ENCODE peak calls at places on chromosomes 7 and 10, in nine cellular contexts. One of them, this sample, is unnamed.

GRCh38 chr10:112793197-112793921 is 156.7 kb upstream of the TCF7L2 start:
- DNase-seq in body of pancreas: no peak
- DNase-seq in AG04450: no peak
- DNase-seq in uterus: no peak
- DNase-seq in heart left ventricle: no peak
- DNase-seq in cardiac muscle cell: no peak
- DNase-seq in left lung: no peak
- DNase-seq in mammary epithelial cell: no peak
- DNase-seq in pancreas: no peak
- DNase-seq in this sample: peak

GRCh38 chr7:140121321-140121720 is 55.5 kb downstream of the KDM7A start:
- DNase-seq in AG04450: no peak
- DNase-seq in mammary epithelial cell: no peak
- DNase-seq in left lung: no peak
- DNase-seq in heart left ventricle: no peak
- DNase-seq in uterus: no peak
- DNase-seq in pancreas: no peak
- DNase-seq in cardiac muscle cell: peak
- DNase-seq in body of pancreas: no peak
- DNase-seq in this sample: no peak

GRCh38 chr10:32347363-32347735 is 391 bp upstream of the EPC1 start:
- DNase-seq in pancreas: no peak
- DNase-seq in heart left ventricle: no peak
- DNase-seq in body of pancreas: no peak
- DNase-seq in mammary epithelial cell: no peak
- DNase-seq in uterus: no peak
- DNase-seq in cardiac muscle cell: no peak
- DNase-seq in left lung: no peak
- DNase-seq in AG04450: no peak
- DNase-seq in this sample: no peak

GRCh38 chr10:77421576-77421975 is 216.0 kb downstream of the KCNMA1 start:
- DNase-seq in body of pancreas: no peak
- DNase-seq in pancreas: no peak
- DNase-seq in mammary epithelial cell: no peak
- DNase-seq in heart left ventricle: no peak
- DNase-seq in uterus: no peak
- DNase-seq in cardiac muscle cell: no peak
- DNase-seq in AG04450: no peak
- DNase-seq in left lung: no peak
- DNase-seq in this sample: no peak

GRCh38 chr10:4498763-4499251 is 327.2 kb upstream of the AKR1E2 start:
- DNase-seq in uterus: no peak
- DNase-seq in pancreas: no peak
- DNase-seq in heart left ventricle: no peak
- DNase-seq in body of pancreas: no peak
- DNase-seq in mammary epithelial cell: peak
- DNase-seq in AG04450: peak
- DNase-seq in cardiac muscle cell: peak
- DNase-seq in left lung: no peak
- DNase-seq in this sample: no peak

GRCh38 chr7:40299097-40299496 is 164.3 kb downstream of the SUGCT start:
- DNase-seq in mammary epithelial cell: peak
- DNase-seq in uterus: no peak
- DNase-seq in pancreas: no peak
- DNase-seq in heart left ventricle: no peak
- DNase-seq in body of pancreas: no peak
- DNase-seq in AG04450: no peak
- DNase-seq in left lung: no peak
- DNase-seq in cardiac muscle cell: peak
- DNase-seq in this sample: no peak

GRCh38 chr10:23204773-23205172 is 12.7 kb downstream of the PTF1A start:
- DNase-seq in pancreas: no peak
- DNase-seq in heart left ventricle: no peak
- DNase-seq in left lung: no peak
- DNase-seq in cardiac muscle cell: no peak
- DNase-seq in AG04450: no peak
- DNase-seq in mammary epithelial cell: no peak
- DNase-seq in body of pancreas: peak
- DNase-seq in uterus: no peak
- DNase-seq in this sample: no peak

GRCh38 chr7:996089-996872 is 13.3 kb downstream of the CYP2W1 start:
- DNase-seq in left lung: no peak
- DNase-seq in AG04450: no peak
- DNase-seq in heart left ventricle: no peak
- DNase-seq in mammary epithelial cell: no peak
- DNase-seq in cardiac muscle cell: no peak
- DNase-seq in body of pancreas: no peak
- DNase-seq in uterus: no peak
- DNase-seq in pancreas: no peak
- DNase-seq in this sample: no peak

GRCh38 chr10:131076341-131076740 is 235.2 kb downstream of the TCERG1L start:
- DNase-seq in uterus: no peak
- DNase-seq in mammary epithelial cell: no peak
- DNase-seq in AG04450: no peak
- DNase-seq in left lung: no peak
- DNase-seq in body of pancreas: no peak
- DNase-seq in pancreas: no peak
- DNase-seq in heart left ventricle: no peak
- DNase-seq in cardiac muscle cell: no peak
- DNase-seq in this sample: no peak

GRCh38 chr10:5919568-5919967 is 29.5 kb downstream of the FBH1 start:
- DNase-seq in left lung: no peak
- DNase-seq in cardiac muscle cell: no peak
- DNase-seq in AG04450: no peak
- DNase-seq in heart left ventricle: no peak
- DNase-seq in pancreas: no peak
- DNase-seq in uterus: no peak
- DNase-seq in mammary epithelial cell: no peak
- DNase-seq in body of pancreas: no peak
- DNase-seq in this sample: no peak

GRCh38 chr10:2761311-2761710 is 306.0 kb upstream of the PFKP start:
- DNase-seq in uterus: peak
- DNase-seq in body of pancreas: no peak
- DNase-seq in heart left ventricle: no peak
- DNase-seq in pancreas: no peak
- DNase-seq in cardiac muscle cell: no peak
- DNase-seq in mammary epithelial cell: no peak
- DNase-seq in AG04450: no peak
- DNase-seq in left lung: no peak
- DNase-seq in this sample: no peak

GRCh38 chr7:8284606-8285005 is 22.6 kb upstream of the ICA1 start:
- DNase-seq in AG04450: no peak
- DNase-seq in pancreas: peak
- DNase-seq in left lung: no peak
- DNase-seq in uterus: no peak
- DNase-seq in heart left ventricle: no peak
- DNase-seq in mammary epithelial cell: no peak
- DNase-seq in cardiac muscle cell: no peak
- DNase-seq in body of pancreas: peak
- DNase-seq in this sample: no peak

GRCh38 chr10:15167411-15168295 is 840 bp downstream of the NMT2 start:
- DNase-seq in cardiac muscle cell: peak
- DNase-seq in uterus: peak
- DNase-seq in mammary epithelial cell: peak
- DNase-seq in body of pancreas: peak
- DNase-seq in pancreas: peak
- DNase-seq in left lung: peak
- DNase-seq in heart left ventricle: peak
- DNase-seq in AG04450: no peak
- DNase-seq in this sample: peak

DNA sequence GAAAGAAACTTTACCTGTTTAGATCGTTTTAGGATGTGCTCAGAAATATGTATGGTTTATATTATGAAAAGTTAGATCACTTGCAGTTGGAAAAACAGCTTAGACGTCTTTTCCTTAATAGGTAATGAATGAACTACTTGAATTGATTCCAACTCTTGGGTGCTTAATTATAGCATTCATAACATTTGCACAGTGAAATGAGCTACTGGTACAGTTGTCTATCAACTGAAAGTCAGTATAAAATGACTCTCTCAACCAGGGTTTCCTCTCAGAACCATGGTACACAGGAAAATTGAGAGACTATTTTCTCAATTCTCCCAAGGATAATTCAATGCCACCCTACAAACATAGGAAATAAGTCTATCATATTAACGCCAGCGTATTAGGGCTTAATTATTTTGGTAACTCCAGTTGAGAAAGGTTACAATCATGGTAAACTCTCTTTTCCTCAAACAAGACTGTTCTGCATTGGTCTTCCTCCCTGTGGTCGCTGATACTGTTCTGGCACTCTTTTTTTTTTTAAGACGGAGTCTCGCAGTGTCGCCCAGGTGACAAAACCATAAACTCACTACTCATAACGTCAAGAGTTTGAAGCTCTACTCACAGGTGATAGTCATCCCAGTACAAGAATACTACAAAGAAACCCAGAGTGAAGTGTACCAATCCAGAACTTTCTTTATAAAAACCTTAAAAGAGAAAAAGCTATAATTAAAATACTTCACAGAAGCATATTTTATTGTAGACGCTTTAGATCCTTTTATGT is 2.0 kb downstream of the ANLN start:
- DNase-seq in mammary epithelial cell: peak
- DNase-seq in pancreas: no peak
- DNase-seq in heart left ventricle: no peak
- DNase-seq in cardiac muscle cell: no peak
- DNase-seq in AG04450: no peak
- DNase-seq in body of pancreas: no peak
- DNase-seq in uterus: no peak
- DNase-seq in left lung: no peak
- DNase-seq in this sample: no peak
- H3K4me3 ChIP-seq in mammary epithelial cell: peak
- H3K4me3 ChIP-seq in pancreas: no peak
- H3K4me3 ChIP-seq in heart left ventricle: no peak
- H3K4me3 ChIP-seq in cardiac muscle cell: peak
- H3K4me3 ChIP-seq in AG04450: peak
- H3K4me3 ChIP-seq in body of pancreas: no peak
- H3K4me3 ChIP-seq in uterus: no peak
- H3K4me3 ChIP-seq in left lung: no peak
- H3K4me3 ChIP-seq in this sample: peak

DNA sequence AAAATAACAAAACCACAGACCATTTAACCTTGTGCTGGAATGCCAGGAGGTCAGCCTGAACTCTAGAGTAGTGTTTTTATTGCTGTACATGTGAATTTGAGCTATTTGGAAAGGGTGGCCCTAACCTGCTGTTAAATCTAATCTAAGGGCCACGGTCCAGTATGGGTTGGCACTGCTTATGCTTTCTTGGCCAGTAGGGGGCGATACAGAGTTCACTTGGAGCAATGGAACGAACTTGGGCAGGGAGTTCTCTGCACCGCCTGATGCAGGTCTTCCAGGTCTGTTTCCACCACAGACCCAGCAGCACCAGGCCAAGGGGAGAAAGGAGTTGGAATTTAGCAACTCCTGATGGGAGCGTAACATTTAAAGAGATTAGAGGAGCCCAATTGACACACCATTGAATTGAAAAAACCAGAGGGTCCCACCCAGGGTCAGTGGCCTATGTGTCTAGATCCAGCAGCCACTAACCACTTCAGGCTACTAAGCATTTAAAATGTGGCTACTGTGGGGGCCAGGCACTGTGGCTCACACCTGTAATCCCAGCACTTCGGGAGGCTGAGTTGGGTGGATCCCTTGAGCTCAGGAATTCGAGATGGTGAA is 75.7 kb upstream of the EFCAB10 start:
- DNase-seq in mammary epithelial cell: no peak
- DNase-seq in pancreas: no peak
- DNase-seq in left lung: no peak
- DNase-seq in body of pancreas: peak
- DNase-seq in AG04450: no peak
- DNase-seq in heart left ventricle: no peak
- DNase-seq in cardiac muscle cell: peak
- DNase-seq in uterus: no peak
- DNase-seq in this sample: no peak
- TF ChIP-seq CTCF in mammary epithelial cell: peak
- TF ChIP-seq CTCF in pancreas: peak
- TF ChIP-seq CTCF in left lung: peak
- TF ChIP-seq CTCF in body of pancreas: peak
- TF ChIP-seq CTCF in AG04450: peak
- TF ChIP-seq CTCF in heart left ventricle: peak
- TF ChIP-seq CTCF in cardiac muscle cell: peak
- TF ChIP-seq CTCF in uterus: no peak
- TF ChIP-seq CTCF in this sample: peak

GRCh38 chr10:67789769-67790168 is 48.2 kb downstream of the DNAJC12 start:
- DNase-seq in body of pancreas: no peak
- DNase-seq in cardiac muscle cell: no peak
- DNase-seq in heart left ventricle: no peak
- DNase-seq in AG04450: no peak
- DNase-seq in pancreas: no peak
- DNase-seq in left lung: no peak
- DNase-seq in mammary epithelial cell: no peak
- DNase-seq in uterus: no peak
- DNase-seq in this sample: no peak
- H3K27ac ChIP-seq in body of pancreas: no peak
- H3K27ac ChIP-seq in cardiac muscle cell: no peak
- H3K27ac ChIP-seq in heart left ventricle: no peak
- H3K27ac ChIP-seq in AG04450: no peak
- H3K27ac ChIP-seq in pancreas: no peak
- H3K27ac ChIP-seq in left lung: no peak
- H3K27ac ChIP-seq in mammary epithelial cell: no peak
- H3K27ac ChIP-seq in uterus: no peak
- H3K27ac ChIP-seq in this sample: no peak

DNA sequence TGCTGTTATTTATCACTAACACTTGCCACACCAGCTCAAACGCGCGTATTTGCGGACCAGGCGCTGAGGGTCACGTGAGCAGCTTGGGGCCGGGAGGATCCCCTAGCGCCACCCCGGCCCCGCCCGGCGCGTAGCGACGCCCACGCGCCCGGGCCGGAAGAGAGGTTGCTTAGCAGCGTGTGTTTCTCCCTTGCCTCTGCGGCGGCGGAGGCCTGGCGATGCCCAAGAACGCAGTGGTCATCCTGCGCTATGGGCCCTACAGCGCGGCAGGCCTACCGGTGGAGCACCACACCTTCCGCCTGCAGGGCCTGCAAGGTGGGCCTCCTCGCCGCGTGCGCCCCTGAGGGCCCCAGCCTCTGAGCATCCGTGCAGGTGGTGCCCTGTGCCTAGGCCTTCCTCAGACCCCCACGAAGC is at the start of gene C10orf53:
- DNase-seq in AG04450: no peak
- DNase-seq in mammary epithelial cell: peak
- DNase-seq in pancreas: peak
- DNase-seq in left lung: no peak
- DNase-seq in uterus: no peak
- DNase-seq in heart left ventricle: no peak
- DNase-seq in cardiac muscle cell: peak
- DNase-seq in body of pancreas: peak
- DNase-seq in this sample: no peak
- H3K4me3 ChIP-seq in AG04450: peak
- H3K4me3 ChIP-seq in mammary epithelial cell: no peak
- H3K4me3 ChIP-seq in pancreas: no peak
- H3K4me3 ChIP-seq in left lung: no peak
- H3K4me3 ChIP-seq in uterus: no peak
- H3K4me3 ChIP-seq in heart left ventricle: no peak
- H3K4me3 ChIP-seq in cardiac muscle cell: peak
- H3K4me3 ChIP-seq in body of pancreas: no peak
- H3K4me3 ChIP-seq in this sample: no peak

DNA sequence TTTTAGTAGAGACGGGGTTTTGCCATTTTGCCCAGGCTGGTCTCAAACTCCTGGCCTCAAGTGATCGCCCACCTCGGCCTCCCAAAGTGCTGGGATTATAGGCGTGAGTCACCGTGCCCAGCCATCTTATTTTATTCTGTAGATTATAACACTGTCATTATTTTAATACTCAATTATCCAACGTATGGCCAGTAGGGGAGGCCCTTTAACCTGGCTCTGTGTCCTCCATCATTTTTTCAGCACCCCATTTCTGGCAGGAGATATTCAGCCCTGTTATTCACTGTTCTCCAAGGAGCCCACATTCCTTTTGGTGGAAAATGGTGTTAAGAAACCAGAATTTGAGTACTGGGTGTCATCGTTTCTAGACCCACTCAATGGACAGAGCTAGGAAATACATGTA is 31.5 kb downstream of the PDSS1 start:
- DNase-seq in mammary epithelial cell: no peak
- DNase-seq in pancreas: no peak
- DNase-seq in uterus: no peak
- DNase-seq in body of pancreas: no peak
- DNase-seq in heart left ventricle: no peak
- DNase-seq in left lung: no peak
- DNase-seq in cardiac muscle cell: no peak
- DNase-seq in AG04450: no peak
- DNase-seq in this sample: no peak
- TF ChIP-seq CTCF in mammary epithelial cell: no peak
- TF ChIP-seq CTCF in pancreas: no peak
- TF ChIP-seq CTCF in uterus: no peak
- TF ChIP-seq CTCF in body of pancreas: no peak
- TF ChIP-seq CTCF in heart left ventricle: no peak
- TF ChIP-seq CTCF in left lung: no peak
- TF ChIP-seq CTCF in cardiac muscle cell: no peak
- TF ChIP-seq CTCF in AG04450: no peak
- TF ChIP-seq CTCF in this sample: no peak

This sample was measured in Peyer's patch.